ENCODE peak calls at places on chromosomes 7 and 10, in five cellular contexts. F is choroid plexus epithelial cell; M is globus pallidus; J is M059J; W is activated CD4-positive, alpha-beta T cell treated with anti-CD3 and anti-CD28 coated beads, Interleukin-2, amount 10 ng/mL, durations not matched to agents 7 days and 5 days. X is an unnamed sample.
A peak's percentile ranks its signal among the peaks of the same experiment; 100 is the strongest.

GRCh38 chr7:101377189-101377736 is 14.6 kb downstream of the COL26A1 start:
- DNase-seq in J (peak; percentile 53), F (no peak), M (no peak), W (no peak), X (peak; percentile 28)

GRCh38 chr10:129382401-129382800 is 84.6 kb upstream of the MGMT start:
- DNase-seq in W (no peak), M (no peak), J (no peak), F (no peak), X (no peak)

GRCh38 chr10:80137031-80137712 is 4.6 kb downstream of the PLAC9 start:
- DNase-seq in F (no peak), J (no peak), W (no peak), M (peak; percentile 24), X (peak; percentile 83)

GRCh38 chr10:13987472-13987871 is 343.3 kb downstream of the FRMD4A start:
- DNase-seq in J (peak; percentile 90), M (no peak), W (no peak), F (peak; percentile 78), X (peak; percentile 64)

GRCh38 chr10:85293483-85293882 is 965.1 kb downstream of the CCSER2 start:
- DNase-seq in M (no peak), W (no peak), J (no peak), F (no peak), X (no peak)

GRCh38 chr10:91350651-91351081 is 59.5 kb upstream of the HECTD2 start:
- DNase-seq in F (peak; percentile 31), J (peak; percentile 55), W (no peak), M (no peak), X (peak; percentile 26)

GRCh38 chr7:28811003-28811402 is 147.1 kb downstream of the TRIL start:
- DNase-seq in J (no peak), F (no peak), W (no peak), M (peak; percentile 51), X (no peak)

GRCh38 chr10:89369142-89370105 is 8.4 kb upstream of the IFIT1B start:
- DNase-seq in M (peak; percentile 82), F (peak; percentile 79), J (peak; percentile 77), W (peak; percentile 31), X (peak; percentile 79)

GRCh38 chr10:75972494-75973276 is 541.3 kb downstream of the LRMDA start:
- DNase-seq in M (no peak), W (no peak), F (peak; percentile 92), J (peak; percentile 50), X (peak; percentile 57)

GRCh38 chr10:114541081-114541833 is 116.8 kb downstream of the ABLIM1 start:
- DNase-seq in F (peak; percentile 59), W (peak; percentile 86), M (no peak), J (peak; percentile 95), X (peak; percentile 75)

GRCh38 chr10:110170142-110170887 is 37.1 kb upstream of the MXI1 start:
- DNase-seq in F (no peak), W (no peak), M (no peak), J (no peak), X (no peak)

GRCh38 chr7:122674502-122674901 is 24.4 kb downstream of the RNF133 start:
- DNase-seq in M (no peak), F (peak; percentile 90), W (no peak), J (peak; percentile 44), X (peak; percentile 72)

GRCh38 chr7:115476666-115477065 is 553.9 kb downstream of the TFEC start:
- DNase-seq in F (no peak), J (no peak), W (no peak), M (no peak), X (peak; percentile 38)

GRCh38 chr10:26000971-26001370 is 66.9 kb downstream of the MYO3A start:
- DNase-seq in W (no peak), F (no peak), J (peak; percentile 11), M (no peak), X (no peak)

GRCh38 chr7:101386558-101387199 is 24.0 kb downstream of the COL26A1 start:
- DNase-seq in F (no peak), W (no peak), M (no peak), J (peak; percentile 25), X (peak; percentile 53)

GRCh38 chr7:45457591-45457990 is 116.6 kb upstream of the ADCY1 start:
- DNase-seq in F (no peak), W (no peak), J (no peak), M (no peak), X (no peak)

GRCh38 chr10:4595920-4596319 is 230.1 kb upstream of the AKR1E2 start:
- DNase-seq in J (no peak), M (no peak), W (no peak), F (no peak), X (peak; percentile 21)

GRCh38 chr10:52066383-52066782 is 247.7 kb upstream of the DKK1 start:
- DNase-seq in W (no peak), M (no peak), J (peak; percentile 12), F (peak; percentile 3), X (no peak)

GRCh38 chr10:3173173-3173878 is 744 bp upstream of the PITRM1 start:
- DNase-seq in F (no peak), J (no peak), W (no peak), M (no peak), X (no peak)

GRCh38 chr7:109479388-109479787 is 909.7 kb downstream of the DNAJB9 start:
- DNase-seq in W (no peak), F (peak; percentile 0), J (no peak), M (no peak), X (no peak)

GRCh38 chr10:100346351-100346764 is 675 bp upstream of the SCD start:
- DNase-seq in M (peak; percentile 88), F (peak; percentile 64), J (peak; percentile 62), W (peak; percentile 79), X (peak; percentile 89)

GRCh38 chr10:84783386-84783785 is 455.0 kb downstream of the CCSER2 start:
- DNase-seq in J (peak; percentile 36), W (peak; percentile 16), F (peak; percentile 76), M (peak; percentile 4), X (peak; percentile 8)

GRCh38 chr10:114684822-114685209 is 26.7 kb upstream of the ABLIM1 start:
- DNase-seq in F (peak; percentile 55), J (peak; percentile 85), M (no peak), W (no peak), X (peak; percentile 84)

GRCh38 chr7:27314111-27314510 is 71.5 kb downstream of the EVX1 start:
- DNase-seq in J (no peak), F (no peak), M (no peak), W (no peak), X (no peak)

GRCh38 chr7:63899691-63900393 is 98.8 kb upstream of the ZNF722 start:
- DNase-seq in M (peak; percentile 95), F (no peak), W (peak; percentile 81), J (no peak), X (no peak)

GRCh38 chr10:127738512-127739424 is 1.8 kb downstream of the FOXI2 start:
- DNase-seq in J (no peak), F (no peak), M (no peak), W (no peak), X (no peak)

GRCh38 chr10:93541402-93542357 is 24.8 kb upstream of the FFAR4 start:
- DNase-seq in M (no peak), W (peak; percentile 15), F (peak; percentile 54), J (peak; percentile 41), X (peak; percentile 83)

GRCh38 chr7:100967292-100967863 is 2.0 kb upstream of the MUC12 start:
- DNase-seq in M (no peak), F (no peak), J (no peak), W (no peak), X (no peak)

GRCh38 chr7:26151650-26151952 is 397 bp upstream of the NFE2L3 start:
- DNase-seq in W (no peak), J (no peak), M (no peak), F (no peak), X (no peak)

GRCh38 chr10:128894641-128895040 is 572.4 kb upstream of the MGMT start:
- DNase-seq in W (no peak), M (no peak), F (no peak), J (no peak), X (no peak)

X was measured in adipocyte.